ENCODE peak calls at places on chromosomes 5 and 9, in nine cellular contexts. One of them, this sample, is unnamed.

GRCh38 chr5:114192108-114192507 is 169.8 kb upstream of the KCNN2 start:
- DNase-seq in sigmoid colon: no peak
- DNase-seq in upper lobe of left lung: no peak
- DNase-seq in GM12878: no peak
- DNase-seq in H54: no peak
- DNase-seq in GM12892: no peak
- DNase-seq in A549: no peak
- DNase-seq in transverse colon: no peak
- DNase-seq in esophagus squamous epithelium: no peak
- DNase-seq in this sample: no peak

GRCh38 chr9:137277329-137278041 is at the start of gene TOR4A:
- DNase-seq in GM12892: peak
- DNase-seq in esophagus squamous epithelium: peak
- DNase-seq in transverse colon: peak
- DNase-seq in GM12878: peak
- DNase-seq in sigmoid colon: peak
- DNase-seq in upper lobe of left lung: peak
- DNase-seq in H54: peak
- DNase-seq in A549: peak
- DNase-seq in this sample: peak

GRCh38 chr9:84620338-84620737 is 49.2 kb upstream of the NTRK2 start:
- DNase-seq in upper lobe of left lung: no peak
- DNase-seq in transverse colon: no peak
- DNase-seq in GM12892: no peak
- DNase-seq in sigmoid colon: no peak
- DNase-seq in H54: no peak
- DNase-seq in GM12878: no peak
- DNase-seq in A549: no peak
- DNase-seq in esophagus squamous epithelium: no peak
- DNase-seq in this sample: no peak

GRCh38 chr5:142143878-142144277 is 35.3 kb downstream of the NDFIP1 start:
- DNase-seq in H54: no peak
- DNase-seq in A549: peak
- DNase-seq in transverse colon: no peak
- DNase-seq in esophagus squamous epithelium: no peak
- DNase-seq in upper lobe of left lung: no peak
- DNase-seq in GM12878: no peak
- DNase-seq in sigmoid colon: no peak
- DNase-seq in GM12892: no peak
- DNase-seq in this sample: no peak

GRCh38 chr5:58300346-58300745 is 159.5 kb downstream of the PLK2 start:
- DNase-seq in GM12878: no peak
- DNase-seq in transverse colon: no peak
- DNase-seq in sigmoid colon: no peak
- DNase-seq in esophagus squamous epithelium: no peak
- DNase-seq in GM12892: no peak
- DNase-seq in H54: no peak
- DNase-seq in A549: no peak
- DNase-seq in upper lobe of left lung: no peak
- DNase-seq in this sample: no peak

GRCh38 chr5:11415751-11416150 is 488.5 kb downstream of the CTNND2 start:
- DNase-seq in transverse colon: no peak
- DNase-seq in GM12878: no peak
- DNase-seq in esophagus squamous epithelium: no peak
- DNase-seq in sigmoid colon: no peak
- DNase-seq in upper lobe of left lung: no peak
- DNase-seq in A549: no peak
- DNase-seq in H54: no peak
- DNase-seq in GM12892: no peak
- DNase-seq in this sample: no peak

GRCh38 chr5:175363300-175363699 is 80.7 kb downstream of the DRD1 start:
- DNase-seq in transverse colon: no peak
- DNase-seq in A549: no peak
- DNase-seq in sigmoid colon: no peak
- DNase-seq in GM12878: no peak
- DNase-seq in esophagus squamous epithelium: no peak
- DNase-seq in upper lobe of left lung: no peak
- DNase-seq in H54: no peak
- DNase-seq in GM12892: no peak
- DNase-seq in this sample: no peak

GRCh38 chr5:61811052-61811451 is 479.0 kb downstream of the ZSWIM6 start:
- DNase-seq in transverse colon: no peak
- DNase-seq in upper lobe of left lung: no peak
- DNase-seq in H54: no peak
- DNase-seq in GM12892: no peak
- DNase-seq in A549: no peak
- DNase-seq in sigmoid colon: no peak
- DNase-seq in GM12878: no peak
- DNase-seq in esophagus squamous epithelium: no peak
- DNase-seq in this sample: no peak

GRCh38 chr9:117682955-117683710 is 21.1 kb upstream of the TLR4 start:
- DNase-seq in GM12892: no peak
- DNase-seq in esophagus squamous epithelium: no peak
- DNase-seq in sigmoid colon: no peak
- DNase-seq in A549: no peak
- DNase-seq in GM12878: peak
- DNase-seq in H54: no peak
- DNase-seq in transverse colon: peak
- DNase-seq in upper lobe of left lung: no peak
- DNase-seq in this sample: no peak

GRCh38 chr9:136494531-136495215 is 11.8 kb upstream of the SEC16A start:
- DNase-seq in transverse colon: no peak
- DNase-seq in upper lobe of left lung: peak
- DNase-seq in H54: no peak
- DNase-seq in esophagus squamous epithelium: no peak
- DNase-seq in sigmoid colon: no peak
- DNase-seq in A549: no peak
- DNase-seq in GM12878: no peak
- DNase-seq in GM12892: no peak
- DNase-seq in this sample: no peak

GRCh38 chr5:126831175-126831574 is 54.2 kb downstream of the LMNB1 start:
- DNase-seq in transverse colon: no peak
- DNase-seq in A549: no peak
- DNase-seq in esophagus squamous epithelium: no peak
- DNase-seq in H54: no peak
- DNase-seq in sigmoid colon: no peak
- DNase-seq in GM12878: no peak
- DNase-seq in GM12892: no peak
- DNase-seq in upper lobe of left lung: no peak
- DNase-seq in this sample: no peak

GRCh38 chr5:126826619-126827215 is 49.8 kb downstream of the LMNB1 start:
- DNase-seq in H54: no peak
- DNase-seq in GM12892: no peak
- DNase-seq in esophagus squamous epithelium: no peak
- DNase-seq in GM12878: no peak
- DNase-seq in sigmoid colon: no peak
- DNase-seq in upper lobe of left lung: no peak
- DNase-seq in A549: no peak
- DNase-seq in transverse colon: no peak
- DNase-seq in this sample: no peak

GRCh38 chr5:126829098-126829497 is 52.2 kb downstream of the LMNB1 start:
- DNase-seq in transverse colon: no peak
- DNase-seq in GM12892: no peak
- DNase-seq in upper lobe of left lung: no peak
- DNase-seq in GM12878: no peak
- DNase-seq in H54: no peak
- DNase-seq in sigmoid colon: no peak
- DNase-seq in A549: no peak
- DNase-seq in esophagus squamous epithelium: no peak
- DNase-seq in this sample: no peak

DNA sequence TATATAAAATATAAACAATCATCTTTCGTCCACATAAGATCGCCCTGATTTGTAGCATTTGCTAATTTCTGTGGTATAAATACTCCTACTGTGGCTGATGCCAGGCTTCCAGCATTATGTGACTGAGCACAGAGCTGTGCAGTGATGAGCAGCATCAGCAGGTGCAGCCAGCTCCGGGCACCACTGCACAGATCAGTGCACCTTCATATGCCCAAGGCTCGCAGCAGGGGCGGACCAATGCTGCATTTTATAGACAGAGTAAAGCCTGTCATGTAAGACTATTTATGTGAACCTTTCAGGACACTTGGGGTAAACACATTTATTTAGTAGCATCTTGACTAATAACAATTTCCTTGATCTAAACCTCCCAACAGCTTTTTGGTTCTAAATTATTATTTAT is 53.1 kb downstream of the LMNB1 start:
- DNase-seq in GM12892: no peak
- DNase-seq in H54: no peak
- DNase-seq in GM12878: no peak
- DNase-seq in esophagus squamous epithelium: no peak
- DNase-seq in A549: no peak
- DNase-seq in transverse colon: no peak
- DNase-seq in upper lobe of left lung: no peak
- DNase-seq in sigmoid colon: no peak
- DNase-seq in this sample: no peak
- TF ChIP-seq POLR2A in GM12892: no peak
- TF ChIP-seq POLR2A in H54: no peak
- TF ChIP-seq POLR2A in GM12878: no peak
- TF ChIP-seq POLR2A in esophagus squamous epithelium: no peak
- TF ChIP-seq POLR2A in A549: no peak
- TF ChIP-seq POLR2A in transverse colon: no peak
- TF ChIP-seq POLR2A in upper lobe of left lung: no peak
- TF ChIP-seq POLR2A in sigmoid colon: no peak
- TF ChIP-seq POLR2A in this sample: no peak

GRCh38 chr9:81685763-81686613 is 3.4 kb downstream of the TLE1 start:
- DNase-seq in sigmoid colon: no peak
- DNase-seq in GM12878: no peak
- DNase-seq in GM12892: no peak
- DNase-seq in transverse colon: no peak
- DNase-seq in upper lobe of left lung: no peak
- DNase-seq in esophagus squamous epithelium: no peak
- DNase-seq in H54: no peak
- DNase-seq in A549: peak
- DNase-seq in this sample: no peak

GRCh38 chr9:81690251-81690851 is 1.0 kb upstream of the TLE1 start:
- DNase-seq in upper lobe of left lung: no peak
- DNase-seq in GM12892: no peak
- DNase-seq in H54: no peak
- DNase-seq in sigmoid colon: peak
- DNase-seq in A549: peak
- DNase-seq in transverse colon: peak
- DNase-seq in esophagus squamous epithelium: no peak
- DNase-seq in GM12878: no peak
- DNase-seq in this sample: peak

GRCh38 chr9:81687521-81688261 is 1.7 kb downstream of the TLE1 start:
- DNase-seq in sigmoid colon: peak
- DNase-seq in esophagus squamous epithelium: no peak
- DNase-seq in H54: peak
- DNase-seq in GM12878: no peak
- DNase-seq in transverse colon: peak
- DNase-seq in GM12892: no peak
- DNase-seq in A549: peak
- DNase-seq in upper lobe of left lung: peak
- DNase-seq in this sample: peak

GRCh38 chr9:81686614-81687520 is 2.5 kb downstream of the TLE1 start:
- DNase-seq in esophagus squamous epithelium: peak
- DNase-seq in sigmoid colon: peak
- DNase-seq in H54: peak
- DNase-seq in A549: peak
- DNase-seq in upper lobe of left lung: peak
- DNase-seq in GM12878: no peak
- DNase-seq in GM12892: no peak
- DNase-seq in transverse colon: peak
- DNase-seq in this sample: peak

GRCh38 chr9:81689343-81690175 is at the start of gene TLE1:
- DNase-seq in GM12878: peak
- DNase-seq in GM12892: peak
- DNase-seq in esophagus squamous epithelium: peak
- DNase-seq in transverse colon: peak
- DNase-seq in sigmoid colon: peak
- DNase-seq in H54: peak
- DNase-seq in upper lobe of left lung: peak
- DNase-seq in A549: peak
- DNase-seq in this sample: peak
- TF ChIP-seq POLR2A in GM12878: no peak
- TF ChIP-seq POLR2A in GM12892: no peak
- TF ChIP-seq POLR2A in esophagus squamous epithelium: peak
- TF ChIP-seq POLR2A in transverse colon: peak
- TF ChIP-seq POLR2A in sigmoid colon: peak
- TF ChIP-seq POLR2A in H54: peak
- TF ChIP-seq POLR2A in upper lobe of left lung: peak
- TF ChIP-seq POLR2A in A549: peak
- TF ChIP-seq POLR2A in this sample: peak

DNA sequence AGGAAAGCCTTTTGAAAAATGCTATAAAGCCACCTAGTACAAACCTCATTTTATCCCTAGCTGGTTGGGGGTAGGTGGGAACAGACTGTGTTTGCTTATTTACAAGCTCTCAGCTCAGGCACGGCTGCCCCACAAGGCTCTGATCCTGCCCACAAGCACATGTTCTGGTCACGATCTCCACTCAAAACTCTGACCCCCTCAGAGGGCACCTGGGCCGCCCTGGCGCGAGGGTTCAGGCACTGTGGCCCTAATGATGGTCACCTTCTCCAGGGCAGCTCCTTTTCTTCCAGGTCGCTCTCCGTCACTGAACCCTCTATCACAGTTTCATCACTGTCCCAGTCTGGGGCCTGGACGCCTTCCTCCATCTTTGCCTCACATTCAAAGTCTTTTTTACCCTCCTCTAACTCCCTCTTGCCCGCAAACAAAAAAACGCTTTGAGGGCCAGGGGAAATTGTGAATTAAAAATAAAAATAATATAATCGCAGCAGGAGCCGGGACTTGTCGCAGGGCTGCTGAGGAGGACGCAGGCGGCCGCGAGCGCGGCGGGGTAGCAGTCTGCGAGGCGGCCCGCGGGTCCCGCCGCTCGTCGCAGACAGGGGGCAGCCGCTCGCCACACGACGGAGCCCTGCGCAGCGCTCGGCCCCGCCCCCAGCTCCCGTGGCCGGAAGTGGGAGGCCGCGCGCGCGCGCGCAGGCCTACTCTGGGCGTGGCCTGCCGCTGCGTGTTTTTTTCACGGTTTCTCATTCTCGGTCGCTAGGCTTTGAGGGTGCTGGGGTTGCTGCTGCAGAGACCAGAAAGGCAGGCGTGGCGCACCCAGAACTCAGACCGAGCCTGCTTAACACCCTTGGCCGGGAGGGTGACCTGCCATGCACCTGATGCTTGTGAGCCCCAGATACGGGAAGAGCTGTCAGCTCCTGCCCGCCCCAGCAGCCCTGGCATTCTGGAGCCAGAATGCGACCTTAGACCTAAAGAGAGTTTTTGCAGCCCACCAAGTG is at the start of gene ANKRD31:
- DNase-seq in upper lobe of left lung: peak
- DNase-seq in GM12892: peak
- DNase-seq in sigmoid colon: peak
- DNase-seq in GM12878: peak
- DNase-seq in H54: no peak
- DNase-seq in transverse colon: peak
- DNase-seq in esophagus squamous epithelium: peak
- DNase-seq in A549: peak
- DNase-seq in this sample: peak
- TF ChIP-seq POLR2A in upper lobe of left lung: peak
- TF ChIP-seq POLR2A in GM12892: peak
- TF ChIP-seq POLR2A in sigmoid colon: peak
- TF ChIP-seq POLR2A in GM12878: peak
- TF ChIP-seq POLR2A in H54: no peak
- TF ChIP-seq POLR2A in transverse colon: peak
- TF ChIP-seq POLR2A in esophagus squamous epithelium: no peak
- TF ChIP-seq POLR2A in A549: peak
- TF ChIP-seq POLR2A in this sample: peak

GRCh38 chr9:24095246-24095645 is 269.2 kb upstream of the ELAVL2 start:
- DNase-seq in A549: no peak
- DNase-seq in GM12878: no peak
- DNase-seq in sigmoid colon: no peak
- DNase-seq in GM12892: no peak
- DNase-seq in transverse colon: no peak
- DNase-seq in H54: no peak
- DNase-seq in upper lobe of left lung: no peak
- DNase-seq in esophagus squamous epithelium: no peak
- DNase-seq in this sample: no peak

GRCh38 chr9:24090566-24090965 is 264.5 kb upstream of the ELAVL2 start:
- DNase-seq in transverse colon: no peak
- DNase-seq in upper lobe of left lung: no peak
- DNase-seq in GM12878: no peak
- DNase-seq in sigmoid colon: no peak
- DNase-seq in H54: no peak
- DNase-seq in esophagus squamous epithelium: no peak
- DNase-seq in GM12892: no peak
- DNase-seq in A549: no peak
- DNase-seq in this sample: no peak
- TF ChIP-seq POLR2A in transverse colon: no peak
- TF ChIP-seq POLR2A in upper lobe of left lung: no peak
- TF ChIP-seq POLR2A in GM12878: no peak
- TF ChIP-seq POLR2A in sigmoid colon: no peak
- TF ChIP-seq POLR2A in H54: no peak
- TF ChIP-seq POLR2A in esophagus squamous epithelium: no peak
- TF ChIP-seq POLR2A in GM12892: no peak
- TF ChIP-seq POLR2A in A549: no peak
- TF ChIP-seq POLR2A in this sample: no peak

This sample was measured in spleen.